ENCODE peak calls at places on chromosome 18, in nine cellular contexts. I is K562; Q is A549; L is CD8-positive, alpha-beta T cell; S is PC-3; E is coronary artery; Y is IMR-90; F is SK-N-SH; K is tibial artery. G is an unnamed sample.

GRCh38 chr18:48808476-48808875 is 142.3 kb downstream of the SMAD7 start:
- DNase-seq in L (no peak), Q (no peak), I (no peak), S (no peak), K (no peak), F (no peak), E (no peak), Y (no peak), G (no peak)

GRCh38 chr18:46536215-46536874 is 120.7 kb downstream of the LOXHD1 start:
- DNase-seq in Y (no peak), K (no peak), I (no peak), Q (peak), F (no peak), E (no peak), S (peak), L (no peak), G (no peak)

GRCh38 chr18:69399253-69399652 is 1.4 kb upstream of the DOK6 start:
- DNase-seq in K (no peak), I (no peak), Q (no peak), L (no peak), Y (no peak), F (no peak), S (no peak), E (no peak), G (no peak)

GRCh38 chr18:3966985-3967856 is 487.9 kb downstream of the DLGAP1 start:
- DNase-seq in L (no peak), K (no peak), S (peak), F (no peak), Q (peak), E (no peak), Y (peak), I (no peak), G (peak)

GRCh38 chr18:43780782-43781340 is 503.6 kb upstream of the SYT4 start:
- DNase-seq in Y (peak), S (peak), I (no peak), Q (no peak), L (no peak), K (no peak), F (no peak), E (no peak), G (no peak)

GRCh38 chr18:25815659-25816058 is 274.8 kb downstream of the SS18 start:
- DNase-seq in L (no peak), E (no peak), Q (no peak), Y (no peak), K (no peak), F (peak), I (no peak), S (no peak), G (no peak)

GRCh38 chr18:60982296-60982695 is 350.9 kb upstream of the CDH20 start:
- DNase-seq in S (no peak), K (no peak), L (no peak), F (no peak), Q (no peak), Y (no peak), I (no peak), E (no peak), G (no peak)

GRCh38 chr18:48879008-48879431 is 71.7 kb downstream of the SMAD7 start:
- DNase-seq in Y (no peak), L (no peak), F (no peak), Q (no peak), E (no peak), S (no peak), K (no peak), I (no peak), G (peak)

GRCh38 chr18:61825386-61825785 is 67.4 kb downstream of the RNF152 start:
- DNase-seq in Q (no peak), F (no peak), S (no peak), K (no peak), I (no peak), Y (peak), L (no peak), E (no peak), G (no peak)

GRCh38 chr18:56000041-56000440 is 412.0 kb upstream of the TCF4 start:
- DNase-seq in F (no peak), I (no peak), L (no peak), S (no peak), Y (no peak), K (no peak), Q (no peak), E (no peak), G (no peak)

GRCh38 chr18:77749189-77749588 is 499.5 kb downstream of the GALR1 start:
- DNase-seq in Q (peak), S (peak), L (no peak), E (no peak), Y (no peak), K (no peak), I (peak), F (peak), G (no peak)

GRCh38 chr18:40293311-40293710 is 1661.7 kb upstream of the PIK3C3 start:
- DNase-seq in L (no peak), F (no peak), Q (no peak), K (no peak), S (peak), Y (no peak), I (no peak), E (no peak), G (no peak)

GRCh38 chr18:75127143-75128021 is 81.6 kb downstream of the PTGR3 start:
- DNase-seq in K (no peak), Q (no peak), L (no peak), F (no peak), S (peak), I (no peak), Y (no peak), E (peak), G (no peak)

GRCh38 chr18:21452808-21453511 is 147.5 kb downstream of the ESCO1 start:
- DNase-seq in E (no peak), Y (no peak), F (peak), Q (no peak), I (no peak), L (no peak), S (no peak), K (no peak), G (no peak)

GRCh38 chr18:48521723-48522122 is 17.1 kb upstream of the CTIF start:
- DNase-seq in E (no peak), I (no peak), L (no peak), K (no peak), Q (no peak), Y (no peak), S (no peak), F (no peak), G (no peak)

GRCh38 chr18:79682896-79683625 is 3.5 kb downstream of the CTDP1 start:
- DNase-seq in I (no peak), L (no peak), Y (no peak), F (no peak), Q (no peak), S (no peak), K (no peak), E (no peak), G (no peak)

GRCh38 chr18:79680891-79681339 is 1.3 kb downstream of the CTDP1 start:
- DNase-seq in F (no peak), K (no peak), S (no peak), L (no peak), Q (no peak), Y (no peak), E (no peak), I (no peak), G (no peak)

GRCh38 chr18:79680100-79680879 is 687 bp downstream of the CTDP1 start:
- DNase-seq in S (peak), F (peak), Q (peak), I (peak), L (no peak), Y (peak), E (no peak), K (no peak), G (peak)

GRCh38 chr18:79682481-79682880 is 2.9 kb downstream of the CTDP1 start:
- DNase-seq in E (no peak), L (no peak), Q (no peak), Y (no peak), K (no peak), F (no peak), I (no peak), S (no peak), G (no peak)

DNA sequence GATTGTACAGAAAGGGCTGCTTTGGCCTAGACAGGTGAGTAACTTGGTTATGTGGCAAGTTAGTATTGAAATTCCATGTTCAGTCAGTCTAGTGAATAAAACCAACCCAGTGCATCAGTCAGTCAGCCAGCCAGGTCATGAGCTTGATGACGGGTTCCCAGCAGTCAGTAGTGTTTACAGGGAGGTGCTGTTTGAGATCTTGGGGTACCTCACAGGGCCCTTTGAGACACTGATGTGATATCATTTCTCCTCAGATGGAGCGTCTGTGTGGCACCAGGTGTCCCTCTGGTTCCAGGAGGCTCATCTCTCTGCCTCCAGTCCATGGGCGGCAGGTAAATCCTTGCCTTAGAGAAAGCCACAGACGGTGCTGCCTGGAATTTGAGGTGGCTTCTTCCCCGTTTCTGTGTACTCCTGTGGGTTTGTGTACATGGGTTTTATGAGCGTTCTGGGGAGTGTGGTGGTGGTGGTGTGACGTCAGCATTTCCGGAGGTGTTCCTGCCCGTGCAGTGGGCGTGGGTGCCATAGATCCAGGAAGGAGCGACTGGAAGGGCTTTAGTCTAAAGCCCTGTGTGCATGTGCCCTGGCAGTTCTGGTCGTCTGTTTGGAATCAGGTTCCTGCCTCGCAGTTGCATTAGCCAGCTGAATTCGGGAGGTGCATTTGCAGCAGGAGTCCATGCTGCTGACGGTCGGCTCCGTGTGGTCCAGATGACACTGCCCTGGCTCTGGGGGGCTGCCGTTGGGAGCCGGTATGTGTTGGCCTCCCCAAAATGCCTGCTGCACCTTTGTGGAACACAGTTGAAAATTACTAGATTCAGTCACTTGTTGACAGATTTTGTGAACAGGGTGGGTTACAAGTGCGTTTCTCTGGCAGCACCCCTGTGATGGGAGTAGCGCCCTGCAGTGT is 2.1 kb downstream of the CTDP1 start:
- DNase-seq in K (no peak), F (no peak), Y (no peak), Q (no peak), L (peak), S (peak), I (no peak), E (no peak), G (no peak)
- H3K27ac ChIP-seq in K (no peak), F (no peak), Y (no peak), Q (no peak), L (peak), S (no peak), I (no peak), E (no peak), G (no peak)

GRCh38 chr18:63073481-63073880 is 246.1 kb downstream of the BCL2 start:
- DNase-seq in E (no peak), S (peak), Q (peak), I (no peak), K (no peak), Y (no peak), L (no peak), F (no peak), G (no peak)

GRCh38 chr18:63074987-63075404 is 244.6 kb downstream of the BCL2 start:
- DNase-seq in Y (peak), F (peak), K (peak), E (peak), Q (peak), L (peak), I (peak), S (peak), G (peak)

GRCh38 chr18:63082661-63083531 is 236.7 kb downstream of the BCL2 start:
- DNase-seq in Q (no peak), K (no peak), Y (no peak), S (no peak), L (no peak), I (no peak), F (no peak), E (peak), G (no peak)

GRCh38 chr18:63079114-63079513 is 240.5 kb downstream of the BCL2 start:
- DNase-seq in L (no peak), E (no peak), I (no peak), Y (no peak), S (no peak), K (no peak), F (no peak), Q (no peak), G (no peak)

DNA sequence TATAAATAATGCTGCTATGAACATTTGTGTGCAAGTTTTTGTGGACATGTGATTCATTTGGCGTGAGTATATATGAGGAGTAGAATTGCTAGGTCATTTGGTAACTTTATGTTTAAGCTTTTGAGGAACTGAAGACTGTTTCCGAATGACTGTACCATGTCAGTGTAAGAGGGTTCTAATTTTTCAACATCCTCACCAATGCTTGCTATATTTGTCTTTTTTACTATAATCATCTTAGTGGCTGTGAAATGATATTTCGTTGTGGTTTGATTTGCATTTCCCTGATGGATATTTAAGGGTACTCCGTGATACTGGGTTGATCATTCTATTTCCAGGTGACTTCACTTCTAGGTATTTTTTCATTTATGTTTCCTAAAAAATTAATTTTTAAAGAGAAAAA is 241.1 kb downstream of the BCL2 start:
- DNase-seq in S (no peak), L (no peak), E (no peak), Q (no peak), K (no peak), Y (no peak), F (no peak), I (no peak), G (no peak)
- H3K27ac ChIP-seq in S (no peak), L (no peak), E (no peak), Q (no peak), K (no peak), Y (no peak), F (no peak), I (no peak), G (no peak)

GRCh38 chr18:59655661-59656060 is 41.6 kb downstream of the CCBE1 start:
- DNase-seq in F (no peak), S (no peak), Y (no peak), E (no peak), I (no peak), L (no peak), Q (no peak), K (no peak), G (no peak)
- H3K27ac ChIP-seq in F (no peak), S (no peak), Y (no peak), E (no peak), I (no peak), L (no peak), Q (no peak), K (no peak), G (no peak)

GRCh38 chr18:8799593-8799992 is 94.2 kb downstream of the MTCL1 start:
- DNase-seq in S (no peak), K (no peak), E (no peak), Y (peak), L (no peak), Q (no peak), F (no peak), I (no peak), G (no peak)
- H3K27ac ChIP-seq in S (peak), K (peak), E (no peak), Y (peak), L (no peak), Q (peak), F (peak), I (no peak), G (peak)

DNA sequence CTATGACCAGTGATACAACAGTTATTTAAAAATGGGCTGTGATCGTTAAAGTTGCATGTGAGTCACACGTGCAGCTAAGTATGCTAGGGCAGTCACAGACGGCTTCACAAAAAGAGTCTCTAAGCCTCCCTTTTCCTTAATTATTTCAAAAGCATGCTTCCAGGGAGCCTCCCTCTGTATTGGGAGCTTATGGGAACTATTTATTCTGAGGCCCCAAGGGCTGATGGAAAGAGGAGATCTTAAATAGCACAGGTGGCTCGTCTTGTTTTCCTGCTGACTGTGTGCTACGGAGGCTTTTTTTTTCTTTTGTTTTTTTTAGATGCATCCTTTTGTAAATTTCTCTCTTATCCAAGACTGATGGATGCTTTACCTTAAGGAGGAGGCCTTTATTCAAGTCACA is 94.3 kb downstream of the ADCYAP1 start:
- DNase-seq in Y (no peak), L (no peak), F (no peak), I (no peak), S (no peak), K (no peak), E (no peak), Q (no peak), G (no peak)
- H3K27ac ChIP-seq in Y (no peak), L (no peak), F (no peak), I (no peak), S (no peak), K (no peak), E (no peak), Q (no peak), G (no peak)

DNA sequence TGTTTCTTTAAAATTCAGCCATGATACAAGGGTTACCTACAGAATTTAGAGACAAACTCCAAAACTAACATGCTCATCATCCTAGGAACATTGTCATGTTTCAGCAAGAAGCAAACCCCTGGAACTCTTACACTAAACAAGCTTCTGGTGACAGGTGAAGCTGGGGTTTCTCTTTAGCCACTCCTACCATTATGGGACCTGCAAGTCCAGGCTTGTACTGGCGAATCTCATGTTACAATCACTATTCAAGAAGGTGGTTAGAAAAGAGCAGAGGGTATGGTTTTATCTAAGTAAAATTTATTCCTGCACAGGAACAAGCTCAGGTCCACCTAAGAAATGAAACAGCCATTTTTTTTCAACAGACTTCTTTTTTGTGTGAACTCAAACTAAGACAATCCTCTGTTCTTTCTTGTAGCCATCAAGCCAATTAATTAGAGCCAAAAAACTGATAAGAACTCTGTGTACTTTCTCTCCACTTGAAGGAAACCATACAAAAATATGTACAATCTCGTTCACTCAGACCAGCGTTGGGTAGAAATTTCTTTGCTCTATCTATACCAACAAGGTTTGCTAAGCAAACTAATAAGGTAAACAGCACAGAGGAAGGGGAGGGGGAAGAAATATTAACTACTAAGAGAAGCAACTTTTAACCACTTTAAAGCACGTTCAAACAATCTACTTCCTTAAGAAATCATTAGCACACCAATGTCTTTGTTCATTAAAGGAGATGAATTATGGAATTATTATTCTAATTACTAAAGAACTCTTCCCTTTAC is 63.3 kb upstream of the NEDD4L start:
- DNase-seq in F (no peak), I (no peak), L (no peak), K (no peak), Q (no peak), E (no peak), S (no peak), Y (no peak), G (no peak)
- H3K27ac ChIP-seq in F (no peak), I (no peak), L (no peak), K (no peak), Q (no peak), E (no peak), S (no peak), Y (no peak), G (peak)

GRCh38 chr18:2897015-2897414 is 50.2 kb downstream of the EMILIN2 start:
- DNase-seq in S (no peak), E (no peak), Q (no peak), I (no peak), L (no peak), K (no peak), Y (no peak), F (no peak), G (no peak)
- H3K27ac ChIP-seq in S (no peak), E (no peak), Q (no peak), I (no peak), L (no peak), K (no peak), Y (no peak), F (no peak), G (no peak)

G was measured in pancreas.